ENCODE peak calls at places on chromosomes 3 and 15, in ten cellular contexts. X, B, I, K, J, Y, T, V, R and U are unnamed samples.
A peak's percentile ranks its signal among the peaks of the same experiment; 100 is the strongest.

GRCh38 chr3:23389089-23389488 is 186.0 kb downstream of the UBE2E2 start:
- DNase-seq in V (no peak), X (no peak), B (no peak), K (no peak), Y (no peak), T (no peak), J (no peak), R (no peak), I (no peak), U (no peak)

GRCh38 chr15:100997442-100997841 is 78.3 kb downstream of the LRRK1 start:
- DNase-seq in R (no peak), X (no peak), J (no peak), K (peak; percentile 54), T (no peak), V (no peak), I (no peak), B (no peak), Y (peak; percentile 81), U (no peak)

GRCh38 chr3:39149059-39149455 is 4.3 kb downstream of the CSRNP1 start:
- DNase-seq in B (no peak), X (no peak), Y (no peak), J (no peak), K (no peak), T (no peak), I (peak; percentile 48), V (no peak), R (no peak), U (no peak)

GRCh38 chr3:111577798-111578685 is 17.1 kb downstream of the ZBED2 start:
- DNase-seq in R (no peak), J (peak; percentile 25), I (peak; percentile 90), B (no peak), K (peak; percentile 86), V (no peak), Y (peak; percentile 70), X (no peak), T (peak; percentile 76), U (no peak)

GRCh38 chr3:43998374-43998840 is 243.3 kb upstream of the TOPAZ1 start:
- DNase-seq in Y (no peak), J (no peak), V (no peak), K (peak; percentile 24), X (no peak), T (no peak), B (no peak), I (no peak), R (no peak), U (no peak)

GRCh38 chr15:22951381-22952280 is 28.5 kb downstream of the CYFIP1 start:
- DNase-seq in T (no peak), X (no peak), I (no peak), K (no peak), Y (no peak), B (no peak), R (peak; percentile 59), J (no peak), V (no peak), U (no peak)

GRCh38 chr3:107367353-107367752 is 9.9 kb upstream of the CCDC54 start:
- DNase-seq in R (no peak), Y (peak; percentile 41), J (no peak), B (no peak), I (peak; percentile 75), V (no peak), K (peak; percentile 76), T (peak; percentile 84), X (no peak), U (no peak)

GRCh38 chr3:97940034-97940433 is 32.2 kb downstream of the RIOX2 start:
- DNase-seq in T (no peak), R (no peak), V (no peak), K (no peak), J (peak; percentile 26), X (no peak), Y (no peak), I (peak; percentile 22), B (no peak), U (no peak)

GRCh38 chr15:69909719-69910444 is 187.8 kb downstream of the TLE3 start:
- DNase-seq in Y (no peak), B (no peak), R (no peak), J (no peak), V (no peak), I (no peak), K (no peak), T (no peak), X (no peak), U (no peak)

GRCh38 chr3:632571-633170 is 436.1 kb downstream of the CHL1 start:
- DNase-seq in V (peak; percentile 31), Y (peak; percentile 9), R (no peak), I (peak; percentile 58), B (peak; percentile 59), J (peak; percentile 26), X (peak; percentile 49), T (peak; percentile 10), K (peak; percentile 44), U (no peak)

GRCh38 chr15:22887157-22887951 is 48.9 kb downstream of the NIPA2 start:
- DNase-seq in K (peak; percentile 67), X (no peak), J (no peak), Y (peak; percentile 75), T (peak; percentile 73), R (peak; percentile 5), I (peak; percentile 69), B (no peak), V (no peak), U (no peak)

GRCh38 chr3:126607214-126607908 is 47.6 kb downstream of the TXNRD3 start:
- DNase-seq in X (no peak), J (peak; percentile 59), R (no peak), Y (no peak), K (peak; percentile 55), T (peak; percentile 77), B (no peak), I (peak; percentile 68), V (no peak), U (peak; percentile 49)

GRCh38 chr3:154872089-154872488 is 208.0 kb upstream of the MME start:
- DNase-seq in R (no peak), T (no peak), J (peak; percentile 15), I (no peak), X (no peak), Y (no peak), B (no peak), K (peak; percentile 71), V (no peak), U (no peak)

GRCh38 chr15:93913310-93913709 is 318.1 kb upstream of the MCTP2 start:
- DNase-seq in K (no peak), T (no peak), I (no peak), R (no peak), X (no peak), V (no peak), Y (no peak), J (no peak), B (no peak), U (no peak)

GRCh38 chr3:29410660-29411405 is 130.0 kb downstream of the RBMS3 start:
- DNase-seq in T (no peak), Y (no peak), K (no peak), R (no peak), X (no peak), J (no peak), V (no peak), I (peak; percentile 23), B (no peak), U (no peak)

GRCh38 chr3:124570232-124570631 is 160.0 kb upstream of the UMPS start:
- DNase-seq in J (no peak), B (no peak), X (no peak), K (no peak), V (no peak), R (no peak), I (no peak), T (no peak), Y (no peak), U (no peak)
- TF ChIP-seq CTCF in J (no peak), B (no peak), X (no peak), K (no peak), V (no peak), R (no peak), I (no peak), T (no peak), Y (no peak), U (no peak)

GRCh38 chr3:20395692-20396091 is 209.7 kb upstream of the SGO1 start:
- DNase-seq in T (no peak), R (no peak), X (no peak), B (no peak), J (no peak), V (no peak), I (no peak), Y (no peak), K (no peak), U (no peak)

GRCh38 chr3:20400281-20400680 is 214.3 kb upstream of the SGO1 start:
- DNase-seq in R (no peak), J (no peak), B (no peak), K (no peak), X (no peak), V (no peak), I (no peak), Y (no peak), T (no peak), U (no peak)

GRCh38 chr3:20396335-20396734 is 210.3 kb upstream of the SGO1 start:
- DNase-seq in V (no peak), I (no peak), Y (no peak), X (no peak), T (no peak), J (no peak), R (no peak), K (no peak), B (no peak), U (no peak)

GRCh38 chr3:20401253-20401652 is 215.2 kb upstream of the SGO1 start:
- DNase-seq in V (no peak), X (no peak), K (no peak), Y (no peak), J (no peak), R (no peak), T (no peak), I (peak; percentile 35), B (no peak), U (no peak)

DNA sequence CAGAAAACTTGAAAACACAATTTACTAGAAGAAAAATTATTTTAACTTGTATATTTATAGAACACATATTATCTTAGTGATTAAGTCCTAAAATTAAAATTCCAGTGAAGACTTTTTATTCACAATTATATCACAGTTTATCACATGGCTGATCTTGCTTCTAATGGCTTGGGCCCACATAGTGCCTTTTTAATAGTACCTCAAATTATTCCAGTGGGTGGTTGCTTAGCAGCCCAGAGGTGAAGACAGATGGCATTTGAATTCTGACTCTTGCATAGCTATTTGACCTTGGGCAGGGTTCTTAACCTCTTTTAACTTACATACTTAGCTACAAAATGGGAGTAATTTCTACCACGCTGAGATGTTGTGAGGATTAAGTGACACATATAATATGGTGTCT is 214.7 kb upstream of the SGO1 start:
- DNase-seq in I (no peak), T (no peak), B (no peak), X (no peak), Y (no peak), V (no peak), J (no peak), R (no peak), K (no peak), U (no peak)
- TF ChIP-seq CTCF in I (no peak), T (no peak), B (no peak), X (no peak), Y (no peak), V (no peak), J (no peak), R (no peak), K (no peak), U (no peak)

GRCh38 chr3:141147657-141148056 is 84.0 kb upstream of the PXYLP1 start:
- DNase-seq in Y (no peak), V (no peak), T (no peak), J (no peak), B (no peak), K (no peak), R (no peak), X (no peak), I (no peak), U (no peak)
- TF ChIP-seq CTCF in Y (no peak), V (no peak), T (no peak), J (no peak), B (no peak), K (no peak), R (no peak), X (no peak), I (no peak), U (no peak)

GRCh38 chr3:10417849-10418248 is 87.5 kb downstream of the ATP2B2 start:
- DNase-seq in X (no peak), I (peak; percentile 44), T (peak; percentile 8), V (no peak), Y (no peak), B (no peak), K (peak; percentile 16), R (no peak), J (peak; percentile 3), U (no peak)
- TF ChIP-seq CTCF in X (no peak), I (peak; percentile 45), T (peak; percentile 12), V (no peak), Y (peak; percentile 16), B (peak; percentile 26), K (peak; percentile 16), R (no peak), J (no peak), U (peak; percentile 26)